ENCODE peak calls at places on chromosome 20, in nine cellular contexts. P is K562; C is body of pancreas; I is fibroblast of lung; A is breast epithelium; R is CD8-positive, alpha-beta T cell; E is PC-3; X is astrocyte of the spinal cord; D is omental fat pad. F is an unnamed sample.

GRCh38 chr20:46970937-46971630 is 76.4 kb downstream of the EYA2 start:
- DNase-seq in I (peak), P (peak), D (no peak), E (peak), C (no peak), X (peak), A (no peak), R (no peak), F (peak)

GRCh38 chr20:52889225-52889624 is 82.9 kb upstream of the TSHZ2 start:
- DNase-seq in D (no peak), P (no peak), E (peak), R (no peak), C (peak), A (no peak), X (peak), I (peak), F (peak)

GRCh38 chr20:47175501-47175900 is 181.0 kb downstream of the ZMYND8 start:
- DNase-seq in A (no peak), C (no peak), R (no peak), X (no peak), I (no peak), E (no peak), P (no peak), D (no peak), F (no peak)

GRCh38 chr20:2005831-2006426 is 12.1 kb upstream of the PDYN start:
- DNase-seq in X (peak), E (peak), C (peak), A (peak), R (peak), I (peak), D (peak), P (peak), F (peak)

GRCh38 chr20:59082981-59083380 is 40.4 kb upstream of the PRELID3B start:
- DNase-seq in E (peak), R (no peak), A (no peak), I (peak), X (no peak), P (no peak), D (no peak), C (no peak), F (peak)

GRCh38 chr20:17562804-17563305 is 7.0 kb upstream of the DSTN start:
- DNase-seq in R (no peak), C (peak), P (peak), X (peak), A (no peak), I (peak), D (no peak), E (peak), F (peak)

GRCh38 chr20:38585404-38586180 is 4.6 kb downstream of the ADIG start:
- DNase-seq in E (no peak), A (no peak), I (no peak), X (no peak), P (no peak), C (no peak), D (no peak), R (no peak), F (no peak)

GRCh38 chr20:26163890-26164289 is 467.2 kb upstream of the ZNF337 start:
- DNase-seq in E (peak), A (no peak), I (peak), X (peak), D (no peak), P (no peak), C (no peak), R (no peak), F (peak)

GRCh38 chr20:63094767-63095499 is 88.2 kb upstream of the BHLHE23 start:
- DNase-seq in D (no peak), C (no peak), E (no peak), X (no peak), A (peak), R (no peak), P (no peak), I (no peak), F (no peak)

GRCh38 chr20:12152996-12153395 is 235.3 kb downstream of the BTBD3 start:
- DNase-seq in C (no peak), X (peak), E (peak), P (no peak), A (no peak), I (peak), R (no peak), D (no peak), F (peak)

GRCh38 chr20:24027229-24027628 is 38.6 kb upstream of the GGTLC1 start:
- DNase-seq in R (peak), I (no peak), C (no peak), E (peak), A (no peak), D (peak), X (no peak), P (no peak), F (peak)

GRCh38 chr20:37749185-37749584 is 55.4 kb downstream of the CTNNBL1 start:
- DNase-seq in A (no peak), X (no peak), I (no peak), C (no peak), E (no peak), P (no peak), R (no peak), D (no peak), F (no peak)

GRCh38 chr20:37314617-37315292 is 25.3 kb downstream of the MANBAL start:
- DNase-seq in I (no peak), A (no peak), P (no peak), E (no peak), C (no peak), X (no peak), D (no peak), R (no peak), F (peak)

GRCh38 chr20:38834868-38835267 is 29.4 kb downstream of the PPP1R16B start:
- DNase-seq in R (no peak), P (no peak), I (no peak), X (no peak), E (no peak), A (no peak), D (no peak), C (no peak), F (no peak)

GRCh38 chr20:35942243-35942642 is 12.1 kb downstream of the SCAND1 start:
- DNase-seq in X (no peak), D (no peak), P (no peak), C (no peak), I (no peak), A (no peak), R (no peak), E (no peak), F (no peak)

GRCh38 chr20:24698189-24698588 is 228.8 kb downstream of the SYNDIG1 start:
- DNase-seq in I (no peak), R (no peak), E (no peak), X (no peak), D (no peak), C (no peak), A (no peak), P (no peak), F (no peak)

GRCh38 chr20:62768234-62768814 is 27.9 kb upstream of the MRGBP start:
- DNase-seq in X (no peak), A (no peak), C (no peak), D (no peak), E (no peak), I (no peak), P (no peak), R (no peak), F (no peak)

GRCh38 chr20:725491-725890 is 42.8 kb downstream of the SLC52A3 start:
- DNase-seq in C (no peak), I (no peak), A (no peak), E (no peak), R (no peak), X (no peak), P (no peak), D (no peak), F (no peak)

GRCh38 chr20:17854307-17854903 is 114.2 kb downstream of the SNX5 start:
- DNase-seq in P (no peak), D (no peak), R (no peak), X (peak), A (no peak), C (peak), I (peak), E (peak), F (peak)

GRCh38 chr20:58458342-58459057 is 56.7 kb downstream of the APCDD1L start:
- DNase-seq in A (no peak), R (no peak), C (no peak), E (peak), I (peak), P (no peak), X (peak), D (no peak), F (no peak)

GRCh38 chr20:15890358-15890982 is 682.8 kb downstream of the KIF16B start:
- DNase-seq in I (no peak), C (no peak), D (no peak), A (no peak), E (no peak), X (no peak), P (no peak), R (no peak), F (no peak)

GRCh38 chr20:53735536-53736050 is 142.0 kb upstream of the ZNF217 start:
- DNase-seq in C (peak), E (peak), I (peak), P (no peak), D (no peak), A (no peak), X (peak), R (no peak), F (peak)

GRCh38 chr20:39986231-39986904 is 702.7 kb downstream of the MAFB start:
- DNase-seq in I (peak), R (no peak), X (peak), C (peak), D (no peak), E (no peak), P (no peak), A (no peak), F (peak)

GRCh38 chr20:58545565-58546195 is 30.5 kb upstream of the APCDD1L start:
- DNase-seq in P (no peak), E (no peak), A (peak), R (no peak), X (peak), I (peak), D (no peak), C (no peak), F (no peak)

GRCh38 chr20:8020314-8021079 is 936 bp upstream of the TMX4 start:
- DNase-seq in C (no peak), P (no peak), X (peak), I (peak), A (no peak), E (peak), R (no peak), D (no peak), F (no peak)

GRCh38 chr20:1005452-1006027 is 3.4 kb upstream of the RSPO4 start:
- DNase-seq in I (peak), P (peak), R (no peak), E (peak), X (no peak), D (no peak), A (no peak), C (peak), F (no peak)

GRCh38 chr20:22834651-22835256 is 200.4 kb upstream of the SSTR4 start:
- DNase-seq in C (no peak), R (no peak), E (no peak), I (no peak), A (no peak), P (no peak), X (no peak), D (no peak), F (no peak)

GRCh38 chr20:22833851-22834250 is 201.3 kb upstream of the SSTR4 start:
- DNase-seq in C (no peak), D (no peak), X (no peak), E (peak), I (no peak), P (peak), R (no peak), A (no peak), F (no peak)

GRCh38 chr20:22836877-22837276 is 198.2 kb upstream of the SSTR4 start:
- DNase-seq in A (no peak), P (peak), R (no peak), X (no peak), D (no peak), E (peak), I (no peak), C (no peak), F (peak)

GRCh38 chr20:22838001-22838400 is 197.1 kb upstream of the SSTR4 start:
- DNase-seq in C (no peak), E (no peak), P (no peak), X (no peak), D (no peak), R (no peak), A (no peak), I (no peak), F (no peak)

DNA sequence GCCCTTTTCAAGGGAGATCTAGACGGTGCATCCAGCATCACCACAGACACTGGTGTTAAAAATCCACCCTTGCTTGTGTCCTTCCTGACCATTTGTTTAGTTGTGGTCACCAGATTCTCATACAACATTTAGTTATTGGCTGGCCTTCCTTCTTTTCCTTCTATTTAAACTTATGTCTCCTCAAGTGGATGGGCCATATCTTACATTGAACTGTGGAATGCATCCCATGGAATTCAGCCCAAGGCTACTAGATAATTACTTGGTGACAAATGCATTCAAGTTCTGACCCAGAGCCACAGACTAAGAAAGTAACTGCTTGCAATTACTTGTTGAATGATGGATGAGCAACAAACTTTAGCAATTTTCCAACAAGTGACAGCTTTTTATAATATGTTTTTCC is 198.9 kb upstream of the SSTR4 start:
- DNase-seq in P (no peak), C (no peak), I (no peak), R (no peak), A (no peak), D (no peak), X (no peak), E (peak), F (peak)
- TF ChIP-seq CTCF in P (no peak), C (no peak), I (no peak), R (no peak), A (no peak), D (no peak), X (no peak), E (no peak), F (no peak)

GRCh38 chr20:51563597-51564332 is 21.2 kb upstream of the NFATC2 start:
- DNase-seq in E (peak), I (peak), D (peak), C (peak), P (peak), X (peak), A (no peak), R (no peak), F (peak)

GRCh38 chr20:51560550-51561307 is 18.2 kb upstream of the NFATC2 start:
- DNase-seq in E (peak), P (no peak), X (no peak), R (no peak), I (peak), D (no peak), C (no peak), A (no peak), F (peak)

GRCh38 chr20:51563141-51563596 is 20.6 kb upstream of the NFATC2 start:
- DNase-seq in D (no peak), C (no peak), I (no peak), P (no peak), E (no peak), R (no peak), X (no peak), A (no peak), F (no peak)

GRCh38 chr20:51562027-51562333 is 19.5 kb upstream of the NFATC2 start:
- DNase-seq in D (no peak), E (no peak), C (no peak), X (peak), I (no peak), R (no peak), P (no peak), A (no peak), F (peak)

GRCh38 chr20:51562334-51563140 is 20.0 kb upstream of the NFATC2 start:
- DNase-seq in D (peak), C (peak), X (peak), A (peak), P (peak), R (no peak), I (peak), E (peak), F (peak)
- TF ChIP-seq CTCF in D (no peak), C (no peak), X (no peak), A (no peak), P (no peak), R (peak), I (no peak), E (peak), F (no peak)

DNA sequence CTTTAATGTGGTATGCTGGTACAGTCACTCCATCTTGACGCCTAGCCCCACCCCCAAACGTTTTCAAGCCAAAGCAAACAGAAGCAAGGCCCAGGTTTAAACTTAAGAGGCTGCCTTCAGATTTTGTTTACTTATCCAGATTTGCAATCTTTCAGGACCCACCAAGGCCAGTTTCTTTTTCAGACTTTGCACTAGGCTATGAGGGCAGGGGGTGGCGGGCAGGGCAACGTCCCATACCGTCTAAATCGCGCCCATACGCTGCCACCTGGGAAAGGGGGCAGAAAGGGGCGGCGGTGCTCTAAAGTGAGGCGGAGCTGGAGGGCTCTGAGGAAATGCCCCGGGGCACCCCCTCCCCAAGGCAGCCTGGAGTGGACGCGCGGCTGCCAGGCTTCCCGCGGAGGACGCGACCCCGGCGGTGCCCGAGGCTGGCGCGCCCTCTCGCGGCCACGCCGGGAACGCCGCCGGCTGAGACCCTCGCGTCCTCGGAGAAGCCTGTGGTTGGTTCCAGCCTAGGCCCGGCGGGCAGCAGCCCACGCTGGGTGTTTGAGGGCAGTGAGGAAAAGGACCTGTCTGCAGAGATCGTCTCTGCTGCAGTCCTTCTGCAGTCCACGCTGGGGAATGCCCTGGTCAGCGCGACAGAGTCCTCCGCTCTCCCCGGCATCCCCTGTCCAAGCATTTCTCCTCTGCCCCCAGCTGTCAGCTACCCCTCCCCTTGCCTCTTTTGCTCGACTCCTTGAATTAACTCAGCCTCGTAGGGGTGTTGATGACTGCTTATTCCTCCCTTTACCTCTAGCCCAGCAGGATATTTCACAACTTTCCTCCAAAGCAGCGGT is 129.2 kb upstream of the PRND start:
- DNase-seq in C (peak), P (peak), R (peak), E (peak), A (no peak), X (peak), D (no peak), I (peak), F (peak)
- TF ChIP-seq CTCF in C (peak), P (peak), R (peak), E (peak), A (peak), X (peak), D (peak), I (peak), F (peak)

GRCh38 chr20:20843982-20844381 is 131.5 kb upstream of the RALGAPA2 start:
- DNase-seq in E (peak), R (no peak), P (no peak), I (no peak), C (no peak), A (no peak), D (no peak), X (no peak), F (no peak)
- TF ChIP-seq CTCF in E (peak), R (no peak), P (peak), I (no peak), C (no peak), A (no peak), D (no peak), X (no peak), F (no peak)

DNA sequence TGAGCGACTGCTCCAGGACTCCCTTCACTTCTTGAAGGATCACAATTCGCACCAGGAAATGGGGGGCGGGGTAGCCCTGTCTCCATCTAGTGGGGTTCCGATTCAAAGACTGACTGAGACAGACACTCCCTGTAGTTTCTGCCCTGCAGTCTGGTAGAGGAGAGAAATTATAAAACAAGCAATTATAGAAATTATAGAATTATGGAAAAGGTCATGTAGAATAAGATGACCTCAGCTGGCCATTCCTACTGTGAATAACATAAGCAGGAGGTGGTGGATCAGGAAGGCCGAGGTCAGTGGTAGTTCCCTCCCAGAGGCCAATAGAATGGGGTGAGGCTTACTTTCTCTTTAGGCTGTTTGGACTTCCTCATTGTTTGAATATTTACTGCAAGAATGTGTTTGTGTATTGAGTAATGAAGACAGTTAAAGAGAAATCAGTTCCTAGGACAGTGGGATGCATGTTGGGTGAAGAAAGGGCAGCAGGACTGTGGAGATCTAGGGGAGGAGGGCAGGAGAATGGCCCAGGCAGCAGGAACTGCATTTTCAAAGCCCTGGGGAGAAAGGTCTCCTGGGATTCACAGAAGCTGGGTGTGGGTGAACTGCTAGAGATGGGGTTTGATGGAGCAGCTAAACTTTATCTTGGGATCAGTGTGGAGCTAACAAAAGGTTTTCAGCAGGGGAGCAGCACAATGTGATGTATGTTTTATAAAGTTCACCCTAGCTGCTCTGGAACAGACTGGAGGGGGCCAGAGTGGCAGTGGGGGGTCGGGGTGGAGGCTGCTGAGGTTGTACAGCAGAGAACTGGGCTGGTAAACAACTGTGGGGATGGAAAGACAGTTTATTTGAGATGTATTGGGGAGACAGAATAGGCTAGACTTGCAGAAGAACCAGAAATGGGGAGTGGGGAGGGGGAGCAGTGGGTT is 2.1 kb downstream of the ZNF341 start:
- DNase-seq in D (no peak), X (peak), R (no peak), P (no peak), C (peak), E (peak), I (peak), A (no peak), F (peak)
- TF ChIP-seq CTCF in D (no peak), X (no peak), R (no peak), P (no peak), C (no peak), E (no peak), I (no peak), A (no peak), F (no peak)

F was measured in fibroblast of the aortic adventitia.